ENCODE peak calls at places on chromosome 5, in eight cellular contexts. Q is neural progenitor cell, J is uterus, K is left lung, W is endodermal cell, G is GM12878, T is A549, S is astrocyte of the spinal cord. Y is an unnamed sample.

GRCh38 chr5:9498541-9499497 is 47.1 kb downstream of the SEMA5A start:
- DNase-seq in Q (peak), J (no peak), K (no peak), W (peak), G (no peak), T (peak), S (peak), Y (no peak)

GRCh38 chr5:6399978-6400910 is 21.9 kb upstream of the MED10 start:
- DNase-seq in Q (no peak), J (no peak), K (no peak), W (peak), G (no peak), T (no peak), S (peak), Y (no peak)

GRCh38 chr5:61328791-61329617 is 3.1 kb upstream of the ZSWIM6 start:
- DNase-seq in Q (peak), J (no peak), K (no peak), W (peak), G (no peak), T (no peak), S (no peak), Y (no peak)

GRCh38 chr5:169705322-169705721 is 68.2 kb downstream of the DOCK2 start:
- DNase-seq in Q (no peak), J (no peak), K (no peak), W (no peak), G (no peak), T (no peak), S (no peak), Y (no peak)

GRCh38 chr5:76670508-76670907 is 45.4 kb upstream of the F2R start:
- DNase-seq in Q (no peak), J (no peak), K (no peak), W (no peak), G (no peak), T (no peak), S (no peak), Y (no peak)

GRCh38 chr5:172143875-172144274 is 44.1 kb downstream of the STK10 start:
- DNase-seq in Q (no peak), J (no peak), K (no peak), W (no peak), G (no peak), T (no peak), S (no peak), Y (no peak)

GRCh38 chr5:154740483-154740882 is 14.7 kb upstream of the LARP1 start:
- DNase-seq in Q (peak), J (peak), K (peak), W (no peak), G (no peak), T (no peak), S (peak), Y (peak)

GRCh38 chr5:135174315-135175096 is 140.5 kb upstream of the PITX1 start:
- DNase-seq in Q (peak), J (no peak), K (no peak), W (peak), G (no peak), T (peak), S (no peak), Y (no peak)

GRCh38 chr5:159629158-159629557 is 287.1 kb upstream of the ADRA1B start:
- DNase-seq in Q (no peak), J (no peak), K (no peak), W (no peak), G (no peak), T (no peak), S (no peak), Y (no peak)

GRCh38 chr5:59721741-59722140 is 171.8 kb downstream of the PDE4D start:
- DNase-seq in Q (no peak), J (no peak), K (no peak), W (no peak), G (no peak), T (no peak), S (no peak), Y (no peak)

GRCh38 chr5:158516521-158516920 is 583.2 kb downstream of the EBF1 start:
- DNase-seq in Q (no peak), J (no peak), K (no peak), W (no peak), G (no peak), T (no peak), S (no peak), Y (no peak)

GRCh38 chr5:14168139-14168792 is 25.1 kb downstream of the TRIO start:
- DNase-seq in Q (no peak), J (no peak), K (no peak), W (no peak), G (no peak), T (no peak), S (no peak), Y (no peak)

GRCh38 chr5:149677721-149678120 is 52.4 kb upstream of the PPARGC1B start:
- DNase-seq in Q (no peak), J (no peak), K (peak), W (no peak), G (peak), T (no peak), S (no peak), Y (no peak)

GRCh38 chr5:177457239-177458121 is 10.9 kb downstream of the PRR7 start:
- DNase-seq in Q (peak), J (peak), K (no peak), W (peak), G (peak), T (peak), S (peak), Y (peak)

GRCh38 chr5:20572560-20572959 is 584.6 kb upstream of the CDH18 start:
- DNase-seq in Q (peak), J (no peak), K (no peak), W (no peak), G (no peak), T (peak), S (peak), Y (no peak)

GRCh38 chr5:111680737-111681413 is 76.1 kb downstream of the NREP start:
- DNase-seq in Q (no peak), J (peak), K (no peak), W (no peak), G (no peak), T (peak), S (peak), Y (peak)

GRCh38 chr5:10439692-10440091 is 2.0 kb upstream of the ROPN1L start:
- DNase-seq in Q (no peak), J (no peak), K (no peak), W (no peak), G (no peak), T (no peak), S (no peak), Y (no peak)

GRCh38 chr5:128799945-128800344 is 165.3 kb upstream of the SLC27A6 start:
- DNase-seq in Q (no peak), J (no peak), K (no peak), W (peak), G (no peak), T (no peak), S (no peak), Y (no peak)

GRCh38 chr5:68587181-68587580 is 371.6 kb downstream of the PIK3R1 start:
- DNase-seq in Q (no peak), J (no peak), K (no peak), W (no peak), G (no peak), T (no peak), S (no peak), Y (no peak)

GRCh38 chr5:132526290-132526973 is 16.9 kb downstream of the IL5 start:
- DNase-seq in Q (peak), J (peak), K (no peak), W (peak), G (peak), T (peak), S (peak), Y (peak)

GRCh38 chr5:157265714-157266285 is at the start of gene CYFIP2:
- DNase-seq in Q (peak), J (peak), K (peak), W (peak), G (no peak), T (peak), S (no peak), Y (no peak)

GRCh38 chr5:124463840-124464239 is 282.6 kb downstream of the ZNF608 start:
- DNase-seq in Q (no peak), J (no peak), K (no peak), W (no peak), G (no peak), T (no peak), S (no peak), Y (no peak)

GRCh38 chr5:74182603-74183002 is 457.9 kb downstream of the ENC1 start:
- DNase-seq in Q (no peak), J (no peak), K (no peak), W (no peak), G (no peak), T (no peak), S (no peak), Y (no peak)

GRCh38 chr5:83401122-83401620 is 70.4 kb upstream of the VCAN start:
- DNase-seq in Q (no peak), J (no peak), K (no peak), W (no peak), G (peak), T (no peak), S (no peak), Y (no peak)

GRCh38 chr5:173774212-173774850 is 113.8 kb upstream of the CPEB4 start:
- DNase-seq in Q (no peak), J (no peak), K (no peak), W (no peak), G (no peak), T (no peak), S (no peak), Y (peak)

GRCh38 chr5:144065766-144066165 is 104.7 kb downstream of the YIPF5 start:
- DNase-seq in Q (no peak), J (no peak), K (no peak), W (no peak), G (no peak), T (no peak), S (no peak), Y (no peak)

GRCh38 chr5:180353226-180353962 is at the start of gene GFPT2:
- DNase-seq in Q (peak), J (peak), K (peak), W (peak), G (no peak), T (peak), S (peak), Y (peak)

GRCh38 chr5:88674262-88675158 is 208.5 kb downstream of the MEF2C start:
- DNase-seq in Q (peak), J (no peak), K (no peak), W (peak), G (no peak), T (no peak), S (peak), Y (no peak)

GRCh38 chr5:179154346-179154990 is 94.3 kb downstream of the ZNF354C start:
- DNase-seq in Q (no peak), J (peak), K (peak), W (peak), G (no peak), T (no peak), S (no peak), Y (peak)

GRCh38 chr5:54384356-54384933 is 71.1 kb upstream of the HSPB3 start:
- DNase-seq in Q (no peak), J (no peak), K (no peak), W (no peak), G (no peak), T (no peak), S (no peak), Y (no peak)

GRCh38 chr5:3596261-3596825 is 711 bp downstream of the IRX1 start:
- DNase-seq in Q (peak), J (no peak), K (no peak), W (peak), G (no peak), T (no peak), S (peak), Y (no peak)

GRCh38 chr5:29263836-29264235 is 1929.7 kb upstream of the CDH6 start:
- DNase-seq in Q (no peak), J (no peak), K (no peak), W (no peak), G (no peak), T (peak), S (peak), Y (no peak)

GRCh38 chr5:81247441-81247972 is 14.4 kb downstream of the CKMT2 start:
- DNase-seq in Q (peak), J (no peak), K (no peak), W (no peak), G (no peak), T (no peak), S (peak), Y (no peak)

GRCh38 chr5:98433673-98434072 is 339.8 kb upstream of the RGMB start:
- DNase-seq in Q (no peak), J (no peak), K (no peak), W (no peak), G (no peak), T (no peak), S (no peak), Y (no peak)

GRCh38 chr5:177390363-177391300 is 6.4 kb downstream of the SLC34A1 start:
- DNase-seq in Q (peak), J (peak), K (peak), W (peak), G (peak), T (peak), S (peak), Y (peak)

GRCh38 chr5:38323645-38324295 is 65.4 kb downstream of the EGFLAM start:
- DNase-seq in Q (no peak), J (no peak), K (no peak), W (no peak), G (no peak), T (no peak), S (peak), Y (no peak)

GRCh38 chr5:29795253-29795652 is 1398.2 kb upstream of the CDH6 start:
- DNase-seq in Q (no peak), J (no peak), K (no peak), W (no peak), G (no peak), T (peak), S (no peak), Y (no peak)

GRCh38 chr5:149239917-149240316 is 31.7 kb upstream of the AFAP1L1 start:
- DNase-seq in Q (no peak), J (no peak), K (no peak), W (no peak), G (no peak), T (no peak), S (no peak), Y (no peak)

DNA sequence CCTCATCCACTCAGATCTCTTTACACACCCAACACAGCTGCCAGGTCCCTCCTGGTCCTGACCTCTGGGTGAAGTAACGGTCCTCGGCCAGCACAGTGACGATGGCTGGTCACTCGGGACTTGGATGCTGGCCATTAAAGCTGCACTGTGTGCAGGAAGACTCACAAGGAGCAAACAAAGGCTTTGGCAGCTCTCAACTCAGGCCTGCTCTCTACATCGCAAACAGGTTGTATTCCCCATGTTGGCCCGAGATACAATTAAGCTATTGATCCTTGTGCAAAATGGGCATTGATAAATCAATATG is 98.8 kb downstream of the C5orf15 start:
- DNase-seq in Q (no peak), J (no peak), K (no peak), W (no peak), G (no peak), T (no peak), S (no peak), Y (peak)
- H3K4me3 ChIP-seq in Q (no peak), J (no peak), K (no peak), W (no peak), G (no peak), T (no peak), S (no peak), Y (peak)

GRCh38 chr5:80246995-80247729 is 8.7 kb downstream of the SERINC5 start:
- DNase-seq in Q (peak), J (peak), K (peak), W (peak), G (peak), T (peak), S (peak), Y (peak)
- H3K4me3 ChIP-seq in Q (peak), J (no peak), K (no peak), W (peak), G (peak), T (no peak), S (no peak), Y (no peak)

DNA sequence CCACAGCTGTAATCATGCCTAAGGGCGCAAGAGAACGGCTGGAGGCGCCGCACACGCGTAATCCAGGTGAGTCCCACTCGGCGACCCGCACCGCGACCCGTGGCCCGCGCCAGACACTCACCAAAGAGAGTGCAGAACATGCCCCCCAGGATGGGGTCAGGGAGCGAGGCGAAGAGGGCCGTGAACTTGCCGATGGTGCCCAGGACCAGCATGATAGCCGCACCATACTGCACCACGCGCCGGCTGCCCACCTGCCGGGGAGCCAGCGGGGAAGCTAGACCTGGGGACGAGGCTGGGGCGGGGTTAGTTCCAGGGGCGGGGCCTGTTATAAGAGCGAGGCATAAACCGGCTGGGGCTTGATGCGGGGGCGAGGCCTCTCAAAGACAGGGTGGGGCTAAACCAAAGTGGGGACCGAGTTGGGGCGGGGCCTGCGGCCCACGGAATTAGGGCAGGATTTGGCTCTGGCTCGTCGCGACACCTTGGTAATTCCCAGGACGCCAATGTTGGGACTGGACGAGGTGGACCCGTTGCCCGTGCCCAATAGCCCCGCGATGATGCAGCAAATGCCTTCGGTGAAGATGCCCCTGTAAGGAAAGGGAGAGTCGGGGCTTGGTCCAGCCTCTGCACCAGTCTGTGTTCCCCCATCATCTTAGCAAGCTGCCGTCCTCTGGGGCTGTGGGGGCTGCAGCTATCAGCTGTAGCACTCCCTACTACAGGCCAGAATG is 4.8 kb downstream of the SLC23A1 start:
- DNase-seq in Q (no peak), J (no peak), K (no peak), W (peak), G (no peak), T (no peak), S (no peak), Y (no peak)
- H3K4me3 ChIP-seq in Q (no peak), J (no peak), K (no peak), W (no peak), G (no peak), T (no peak), S (no peak), Y (no peak)

GRCh38 chr5:95839658-95840057 is 17.1 kb upstream of the GLRX start:
- DNase-seq in Q (no peak), J (no peak), K (no peak), W (no peak), G (no peak), T (no peak), S (no peak), Y (no peak)
- H3K4me3 ChIP-seq in Q (no peak), J (no peak), K (no peak), W (no peak), G (no peak), T (no peak), S (no peak), Y (no peak)

GRCh38 chr5:65624025-65624569 is at the start of gene TRIM23:
- DNase-seq in Q (peak), J (peak), K (peak), W (peak), G (peak), T (peak), S (peak), Y (peak)

GRCh38 chr5:65623482-65623881 is 651 bp downstream of the TRIM23 start:
- DNase-seq in Q (peak), J (no peak), K (no peak), W (no peak), G (no peak), T (no peak), S (no peak), Y (no peak)

GRCh38 chr5:65624570-65625555 is at the start of the genes SHLD3 and TRAPPC13:
- DNase-seq in Q (peak), J (peak), K (peak), W (peak), G (peak), T (peak), S (peak), Y (peak)

GRCh38 chr5:65630981-65631380 is 6.2 kb downstream of the SHLD3 start:
- DNase-seq in Q (no peak), J (no peak), K (no peak), W (no peak), G (no peak), T (no peak), S (no peak), Y (no peak)

GRCh38 chr5:65625743-65626142 is 916 bp downstream of the SHLD3 start:
- DNase-seq in Q (no peak), J (no peak), K (no peak), W (no peak), G (no peak), T (no peak), S (no peak), Y (no peak)
- H3K4me3 ChIP-seq in Q (peak), J (peak), K (peak), W (peak), G (peak), T (peak), S (peak), Y (peak)

GRCh38 chr5:164540174-164540573 is 1034.8 kb downstream of the MAT2B start:
- DNase-seq in Q (no peak), J (no peak), K (no peak), W (no peak), G (no peak), T (no peak), S (no peak), Y (no peak)
- H3K4me3 ChIP-seq in Q (no peak), J (no peak), K (no peak), W (no peak), G (no peak), T (no peak), S (no peak), Y (no peak)

GRCh38 chr5:1846583-1846982 is 36.1 kb downstream of the IRX4 start:
- DNase-seq in Q (no peak), J (no peak), K (no peak), W (no peak), G (no peak), T (no peak), S (no peak), Y (no peak)

GRCh38 chr5:1844708-1845436 is 37.9 kb downstream of the IRX4 start:
- DNase-seq in Q (no peak), J (no peak), K (no peak), W (no peak), G (no peak), T (no peak), S (no peak), Y (no peak)

GRCh38 chr5:1847056-1847455 is 35.7 kb downstream of the IRX4 start:
- DNase-seq in Q (no peak), J (no peak), K (no peak), W (no peak), G (no peak), T (no peak), S (no peak), Y (no peak)

GRCh38 chr5:1845696-1846095 is 37.0 kb downstream of the IRX4 start:
- DNase-seq in Q (no peak), J (no peak), K (no peak), W (no peak), G (no peak), T (no peak), S (no peak), Y (no peak)

DNA sequence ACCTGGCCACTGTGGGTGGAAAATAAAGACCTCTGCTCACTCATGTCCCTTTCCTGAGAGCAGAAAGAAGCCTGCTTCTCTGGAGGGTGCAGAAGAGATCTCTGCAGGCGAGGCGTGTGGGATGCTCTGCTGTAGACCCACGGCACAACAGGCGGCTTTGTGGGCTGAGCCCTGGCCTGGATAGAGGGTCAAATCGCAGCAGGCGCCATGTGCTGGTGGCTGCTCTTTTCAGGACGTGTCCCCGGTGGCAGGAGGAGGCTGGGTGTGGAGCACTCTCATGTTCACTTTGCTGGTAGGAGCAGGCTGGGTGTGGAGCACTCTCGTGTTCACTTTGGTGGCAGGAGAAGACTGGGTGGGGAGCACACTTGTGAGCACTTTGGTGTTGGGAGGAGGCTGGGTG is 35.1 kb downstream of the IRX4 start:
- DNase-seq in Q (no peak), J (no peak), K (no peak), W (no peak), G (no peak), T (no peak), S (no peak), Y (no peak)
- H3K4me3 ChIP-seq in Q (no peak), J (no peak), K (no peak), W (no peak), G (no peak), T (no peak), S (no peak), Y (no peak)

GRCh38 chr5:141514330-141515111 is 25.6 kb downstream of the PCDHGC5 start:
- DNase-seq in Q (peak), J (no peak), K (no peak), W (peak), G (no peak), T (no peak), S (peak), Y (no peak)
- H3K4me3 ChIP-seq in Q (peak), J (peak), K (peak), W (no peak), G (peak), T (no peak), S (no peak), Y (no peak)

GRCh38 chr5:56851258-56851941 is 36.1 kb downstream of the MAP3K1 start:
- DNase-seq in Q (no peak), J (no peak), K (no peak), W (no peak), G (no peak), T (no peak), S (peak), Y (no peak)
- H3K4me3 ChIP-seq in Q (no peak), J (no peak), K (no peak), W (no peak), G (no peak), T (no peak), S (no peak), Y (no peak)

Y was measured in heart right ventricle.